ENCODE peak calls at places on chromosomes 11 and 22, in five cellular contexts. H is fibroblast of lung, S is BE2C, N is sigmoid colon, U is IMR-90. K is an unnamed sample. For H3K4me1, the result is how much of the 10 kb centered on the place peaks cover.

GRCh38 chr11:92667446-92668165 is 301.8 kb upstream of the MTNR1B start:
- DNase-seq in H (no peak), S (no peak), N (no peak), U (no peak), K (no peak)

GRCh38 chr22:19598054-19598855 is 74.0 kb upstream of the CLDN5 start:
- DNase-seq in H (no peak), S (no peak), N (no peak), U (no peak), K (no peak)

GRCh38 chr11:34830648-34831047 is 85.5 kb downstream of the APIP start:
- DNase-seq in H (peak), S (peak), N (no peak), U (peak), K (no peak)

GRCh38 chr11:76524919-76525318 is 80.1 kb downstream of the EMSY start:
- DNase-seq in H (peak), S (no peak), N (no peak), U (peak), K (no peak)

GRCh38 chr11:64358907-64359711 is at the start of gene RPS6KA4:
- DNase-seq in H (peak), S (peak), N (no peak), U (peak), K (no peak)

GRCh38 chr11:95788921-95789505 is 569 bp downstream of the FAM76B start:
- DNase-seq in H (peak), S (peak), N (no peak), U (peak), K (peak)

GRCh38 chr11:116901211-116901610 is 63.8 kb upstream of the APOA1 start:
- DNase-seq in H (no peak), S (no peak), N (no peak), U (no peak), K (no peak)

GRCh38 chr11:61870429-61871039 is 20.8 kb downstream of the FADS3 start:
- DNase-seq in H (no peak), S (no peak), N (no peak), U (no peak), K (no peak)

GRCh38 chr11:16799890-16800289 is 61.4 kb downstream of the C11orf58 start:
- DNase-seq in H (no peak), S (no peak), N (no peak), U (no peak), K (no peak)

GRCh38 chr22:42562282-42562681 is 8.5 kb downstream of the SERHL2 start:
- DNase-seq in H (no peak), S (no peak), N (no peak), U (no peak), K (no peak)

GRCh38 chr11:125956371-125956770 is 10.5 kb downstream of the VSIG10L2 start:
- DNase-seq in H (peak), S (peak), N (peak), U (peak), K (peak)

GRCh38 chr11:32615422-32615821 is 31.8 kb downstream of the EIF3M start:
- DNase-seq in H (no peak), S (no peak), N (no peak), U (no peak), K (no peak)

GRCh38 chr11:12205330-12205729 is 94.9 kb downstream of the MICAL2 start:
- DNase-seq in H (peak), S (no peak), N (no peak), U (peak), K (no peak)

GRCh38 chr11:73716153-73717056 is 44.5 kb downstream of the RAB6A start:
- DNase-seq in H (no peak), S (no peak), N (no peak), U (peak), K (no peak)

GRCh38 chr22:39522567-39523300 is 2.4 kb downstream of the ATF4 start:
- DNase-seq in H (peak), S (peak), N (peak), U (peak), K (no peak)

GRCh38 chr22:32849501-32849900 is 48.0 kb downstream of the TIMP3 start:
- DNase-seq in H (no peak), S (no peak), N (no peak), U (no peak), K (no peak)

GRCh38 chr22:32847067-32847491 is 45.6 kb downstream of the TIMP3 start:
- DNase-seq in H (peak), S (no peak), N (peak), U (no peak), K (no peak)

GRCh38 chr22:32850591-32851517 is 49.3 kb downstream of the TIMP3 start:
- DNase-seq in H (no peak), S (no peak), N (peak), U (no peak), K (no peak)

GRCh38 chr22:32850157-32850556 is 48.7 kb downstream of the TIMP3 start:
- DNase-seq in H (no peak), S (no peak), N (no peak), U (no peak), K (no peak)

DNA sequence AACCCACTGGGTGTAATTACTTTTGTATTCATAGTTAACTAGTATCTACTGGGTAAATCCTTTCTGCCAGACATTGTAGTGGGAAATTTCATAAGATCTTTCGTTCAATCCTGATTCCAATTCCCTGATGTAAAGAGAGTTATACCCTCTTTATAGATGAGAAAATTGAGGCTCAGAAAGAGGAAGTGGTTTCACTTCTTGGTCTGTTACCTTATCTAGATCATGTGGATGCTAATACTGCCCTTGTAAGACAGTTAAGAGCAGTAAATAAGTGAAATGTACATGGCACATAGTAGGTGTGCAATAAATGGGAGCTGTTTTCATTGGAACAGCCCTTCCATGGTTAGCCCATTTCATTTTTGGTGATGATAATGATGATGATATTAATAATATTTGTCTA is 46.7 kb downstream of the TIMP3 start:
- DNase-seq in H (no peak), S (no peak), N (no peak), U (no peak), K (no peak)
- H3K4me1 ChIP-seq in H (under half), S (under half), N (half or more), U (under half), K (half or more)

DNA sequence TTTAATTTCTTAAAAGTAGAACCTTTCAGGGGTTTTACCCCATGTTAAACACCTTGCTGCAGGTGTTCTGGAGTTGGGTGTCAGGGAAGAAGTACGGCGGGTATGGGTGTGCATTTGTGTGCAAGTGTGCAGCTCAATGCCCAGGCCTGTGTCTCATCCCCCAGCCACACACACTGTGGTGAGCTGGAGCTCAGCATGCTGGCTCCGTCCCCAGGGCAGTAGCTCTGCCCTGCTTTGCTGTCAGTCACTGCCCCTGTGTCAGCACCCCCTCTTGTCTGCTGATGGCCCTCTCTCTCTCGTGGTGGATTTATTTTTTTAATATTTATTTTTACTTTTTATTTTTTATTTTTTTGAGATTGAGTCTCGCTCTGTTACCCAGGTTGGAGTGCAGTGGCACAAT is 35.8 kb upstream of the MYO18B start:
- DNase-seq in H (no peak), S (no peak), N (no peak), U (no peak), K (no peak)
- H3K4me1 ChIP-seq in H (under half), S (under half), N (under half), U (under half), K (under half)

GRCh38 chr11:59756845-59757244 is 1.7 kb downstream of the STX3 start:
- DNase-seq in H (peak), S (no peak), N (peak), U (peak), K (no peak)

GRCh38 chr11:59756496-59756840 is 1.3 kb downstream of the STX3 start:
- DNase-seq in H (peak), S (no peak), N (no peak), U (no peak), K (no peak)

GRCh38 chr11:59761985-59762384 is 6.8 kb downstream of the STX3 start:
- DNase-seq in H (no peak), S (no peak), N (no peak), U (no peak), K (no peak)

GRCh38 chr11:59758638-59759037 is 3.5 kb downstream of the STX3 start:
- DNase-seq in H (no peak), S (no peak), N (no peak), U (no peak), K (no peak)

GRCh38 chr11:59759900-59760299 is 4.7 kb downstream of the STX3 start:
- DNase-seq in H (no peak), S (no peak), N (no peak), U (no peak), K (no peak)
- H3K4me1 ChIP-seq in H (under half), S (under half), N (under half), U (under half), K (under half)

DNA sequence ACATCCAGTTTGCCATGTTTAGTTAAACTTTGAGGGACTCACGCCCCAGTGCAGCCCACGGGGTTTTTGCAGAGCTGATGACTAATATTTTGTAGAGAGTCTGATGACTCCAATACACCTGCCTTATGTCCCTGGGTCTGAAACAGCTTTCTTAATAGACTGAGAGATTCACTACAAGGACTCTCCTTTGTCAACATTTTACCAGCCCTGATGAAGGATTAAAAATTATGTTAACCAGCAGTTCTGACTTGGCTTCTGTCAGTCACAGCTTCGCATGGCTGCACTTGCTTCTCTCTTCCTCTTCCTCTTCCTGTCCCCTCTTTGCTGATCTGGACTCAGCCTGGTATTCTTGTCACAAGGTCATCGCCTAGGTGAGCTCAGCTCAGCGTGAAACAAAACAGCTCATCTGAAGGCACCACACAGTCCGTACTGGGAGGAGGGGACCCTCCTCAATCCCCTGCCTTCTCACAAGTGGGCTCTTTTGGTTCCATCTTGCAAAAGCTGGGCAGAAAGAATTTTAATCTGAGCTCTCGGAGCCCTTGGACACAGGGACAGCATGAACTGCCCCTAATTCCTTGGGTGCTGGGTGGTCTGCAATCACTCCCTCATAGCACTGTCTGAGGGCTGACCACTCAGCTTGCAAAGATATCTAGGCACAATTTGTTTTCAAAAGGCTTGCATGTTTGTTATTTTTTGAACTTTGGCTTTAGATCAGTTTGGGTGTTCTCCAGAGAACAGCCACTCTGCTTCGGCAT is 38.1 kb upstream of the POU2AF1 start:
- DNase-seq in H (no peak), S (no peak), N (no peak), U (peak), K (no peak)
- H3K4me1 ChIP-seq in H (under half), S (under half), N (under half), U (under half), K (under half)